ENCODE peak calls at places on chromosomes 12 and 14, in eight cellular contexts. X is HAP-1; C is hippocampal formation; F is gastrocnemius medialis; M is T-helper 9 cell; B is GF-D8; J is activated CD8-positive, alpha-beta memory T cell treated with anti-CD3 and anti-CD28 coated beads, Interleukin-2, amount 50 U/mL, for 48 hours; R is HT1080. T is an unnamed sample.
A peak's percentile ranks its signal among the peaks of the same experiment; 100 is the strongest.

GRCh38 chr12:63098851-63099250 is 52.1 kb downstream of the AVPR1A start:
- DNase-seq in F (no peak), R (no peak), B (no peak), J (no peak), X (no peak), C (no peak), M (no peak), T (no peak)

GRCh38 chr14:94056579-94057308 is 24.3 kb downstream of the DDX24 start:
- DNase-seq in R (no peak), X (no peak), M (no peak), F (no peak), J (peak; percentile 49), C (no peak), B (no peak), T (peak; percentile 70)

GRCh38 chr14:71620401-71620800 is 311.8 kb upstream of the RGS6 start:
- DNase-seq in M (no peak), X (no peak), R (peak; percentile 85), F (no peak), B (no peak), J (no peak), C (no peak), T (no peak)

GRCh38 chr14:49622022-49622607 is 1.5 kb downstream of the MGAT2 start:
- DNase-seq in B (no peak), J (no peak), C (no peak), M (no peak), X (no peak), R (no peak), F (no peak), T (no peak)

GRCh38 chr14:63432228-63432627 is 110.9 kb downstream of the PPP2R5E start:
- DNase-seq in R (no peak), C (no peak), F (no peak), X (peak; percentile 42), J (no peak), M (no peak), B (no peak), T (no peak)

GRCh38 chr12:127363392-127363791 is 903.6 kb upstream of the TMEM132C start:
- DNase-seq in M (no peak), J (no peak), R (peak; percentile 69), C (no peak), B (no peak), X (no peak), F (no peak), T (no peak)

GRCh38 chr12:55068416-55069010 is 48.7 kb downstream of the NEUROD4 start:
- DNase-seq in X (peak; percentile 68), C (no peak), R (peak; percentile 47), J (no peak), F (no peak), B (peak; percentile 11), M (no peak), T (no peak)

GRCh38 chr14:93880025-93880820 is 46.9 kb upstream of the FAM181A start:
- DNase-seq in X (peak; percentile 57), B (no peak), R (no peak), J (no peak), M (no peak), C (no peak), F (no peak), T (peak; percentile 35)

GRCh38 chr12:99192489-99192888 is 455.1 kb upstream of the GARIN6 start:
- DNase-seq in C (no peak), J (no peak), F (no peak), R (no peak), X (no peak), B (no peak), M (no peak), T (no peak)

GRCh38 chr14:96965885-96966595 is 168.9 kb downstream of the VRK1 start:
- DNase-seq in B (no peak), J (no peak), F (no peak), C (no peak), M (no peak), R (peak; percentile 18), X (no peak), T (no peak)

GRCh38 chr12:107325075-107325474 is 231.7 kb upstream of the CRY1 start:
- DNase-seq in R (no peak), J (no peak), C (no peak), F (no peak), M (no peak), X (no peak), B (no peak), T (no peak)

GRCh38 chr12:2683283-2684025 is 111.3 kb upstream of the FKBP4 start:
- DNase-seq in R (no peak), X (no peak), F (no peak), M (no peak), B (no peak), C (no peak), J (no peak), T (no peak)

GRCh38 chr12:76020281-76020680 is 11.3 kb downstream of the PHLDA1 start:
- DNase-seq in M (peak; percentile 54), R (peak; percentile 98), C (no peak), B (peak; percentile 55), X (no peak), J (peak; percentile 86), F (peak; percentile 32), T (peak; percentile 94)

GRCh38 chr12:85733984-85734383 is 102.2 kb downstream of the RASSF9 start:
- DNase-seq in C (no peak), X (no peak), R (peak; percentile 12), J (no peak), B (no peak), F (no peak), M (no peak), T (no peak)

GRCh38 chr14:38208825-38209562 is 1.3 kb downstream of the SSTR1 start:
- DNase-seq in F (no peak), X (no peak), B (no peak), R (no peak), C (peak; percentile 9), M (no peak), J (peak; percentile 54), T (no peak)

GRCh38 chr14:93958567-93959238 is 17.7 kb downstream of the ASB2 start:
- DNase-seq in M (no peak), J (no peak), C (no peak), X (no peak), R (no peak), B (no peak), F (peak; percentile 57), T (no peak)

GRCh38 chr12:93390025-93390424 is 12.3 kb downstream of the NUDT4 start:
- DNase-seq in B (peak; percentile 16), X (no peak), F (no peak), M (no peak), J (no peak), R (no peak), C (no peak), T (no peak)

GRCh38 chr12:4781212-4781611 is 61.0 kb downstream of the GALNT8 start:
- DNase-seq in M (no peak), F (no peak), B (no peak), X (no peak), R (no peak), C (no peak), J (no peak), T (no peak)

GRCh38 chr12:122860854-122861585 is 25.8 kb downstream of the HIP1R start:
- DNase-seq in M (no peak), R (no peak), J (no peak), X (no peak), C (no peak), B (no peak), F (no peak), T (peak; percentile 54)

GRCh38 chr12:132380646-132381045 is 51.3 kb upstream of the GALNT9 start:
- DNase-seq in F (no peak), X (no peak), B (no peak), C (no peak), R (no peak), J (no peak), M (no peak), T (no peak)